ENCODE peak calls at places on chromosomes 12 and 14, in five cellular contexts. W is A549, R is K562, P is HepG2, S is GM12878. F is an unnamed sample.

GRCh38 chr14:51554339-51554920 is 97.3 kb upstream of the FRMD6 start:
- DNase-seq in W (peak), R (no peak), P (no peak), S (no peak), F (no peak)

GRCh38 chr12:111458773-111459172 is 53.0 kb downstream of the SH2B3 start:
- DNase-seq in W (no peak), R (no peak), P (no peak), S (no peak), F (no peak)

GRCh38 chr14:55158412-55158811 is 29.4 kb downstream of the LGALS3 start:
- DNase-seq in W (no peak), R (no peak), P (no peak), S (no peak), F (no peak)

GRCh38 chr12:116718578-116719454 is 19.1 kb downstream of the SPRING1 start:
- DNase-seq in W (no peak), R (no peak), P (no peak), S (no peak), F (no peak)

GRCh38 chr12:48197549-48197966 is 5.5 kb downstream of the OR10AD1 start:
- DNase-seq in W (peak), R (peak), P (no peak), S (peak), F (peak)

GRCh38 chr14:59325906-59326305 is 137.4 kb downstream of the DAAM1 start:
- DNase-seq in W (no peak), R (no peak), P (no peak), S (no peak), F (no peak)

GRCh38 chr14:30725763-30726162 is 103.6 kb downstream of the SCFD1 start:
- DNase-seq in W (no peak), R (no peak), P (no peak), S (no peak), F (no peak)

GRCh38 chr12:120048258-120048657 is 59.2 kb downstream of the BICDL1 start:
- DNase-seq in W (no peak), R (no peak), P (no peak), S (no peak), F (no peak)

GRCh38 chr14:69860221-69860620 is 19.0 kb upstream of the SMOC1 start:
- DNase-seq in W (no peak), R (no peak), P (no peak), S (no peak), F (no peak)

DNA sequence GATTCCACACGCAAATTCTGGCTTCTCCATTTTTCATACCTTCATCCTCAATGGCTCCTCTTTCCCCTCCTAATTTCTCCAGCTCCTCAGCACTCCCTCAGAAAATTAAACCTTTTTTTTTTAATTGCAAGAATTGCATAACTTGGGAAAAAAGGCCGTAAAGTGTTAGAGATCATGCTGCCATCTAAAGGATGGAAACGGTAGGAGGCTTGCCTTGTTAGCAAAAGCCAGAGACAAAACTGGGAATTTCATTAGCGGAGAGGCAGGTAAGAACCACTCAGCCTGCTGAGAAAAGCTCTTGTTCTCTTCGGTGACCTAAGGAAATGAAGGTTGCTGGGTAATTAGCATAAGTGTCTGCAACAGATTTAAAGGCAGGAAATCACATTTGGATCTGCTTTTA is 204.3 kb downstream of the AEBP2 start:
- DNase-seq in W (peak), R (peak), P (peak), S (no peak), F (peak)
- TF ChIP-seq MAX in W (no peak), R (no peak), P (no peak), S (no peak), F (no peak)

GRCh38 chr12:3735432-3735831 is 17.5 kb downstream of the CRACR2A start:
- DNase-seq in W (no peak), R (no peak), P (no peak), S (no peak), F (no peak)

GRCh38 chr12:3728686-3729085 is 24.2 kb downstream of the CRACR2A start:
- DNase-seq in W (no peak), R (no peak), P (no peak), S (no peak), F (peak)

GRCh38 chr12:3730111-3730510 is 22.8 kb downstream of the CRACR2A start:
- DNase-seq in W (no peak), R (no peak), P (no peak), S (no peak), F (peak)

GRCh38 chr12:3727877-3728632 is 24.9 kb downstream of the CRACR2A start:
- DNase-seq in W (no peak), R (peak), P (no peak), S (peak), F (peak)

DNA sequence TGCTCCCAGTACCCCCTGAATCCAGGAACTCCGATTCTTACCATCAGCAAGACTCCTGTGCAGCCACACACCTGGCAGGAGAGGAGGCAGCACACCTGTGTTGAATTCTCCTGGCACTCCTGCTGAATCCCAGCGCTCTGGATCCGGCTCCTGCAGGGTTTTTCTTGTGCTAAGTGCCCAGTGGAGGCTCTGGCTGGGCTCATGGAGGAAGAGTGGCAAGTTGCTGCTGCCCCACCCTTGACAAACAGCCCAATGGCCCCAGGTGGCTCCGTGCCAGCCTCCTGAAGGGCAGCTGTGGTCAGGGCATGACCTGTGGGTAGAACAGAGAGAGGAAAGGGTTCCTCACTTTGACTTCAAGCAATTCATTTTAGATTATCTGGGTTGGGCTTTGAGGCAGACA is 20.0 kb downstream of the CRACR2A start:
- DNase-seq in W (no peak), R (no peak), P (no peak), S (no peak), F (no peak)
- TF ChIP-seq POLR2A in W (no peak), R (no peak), P (no peak), S (no peak), F (no peak)

GRCh38 chr14:89276424-89276975 is 140.5 kb downstream of the FOXN3 start:
- DNase-seq in W (no peak), R (no peak), P (no peak), S (peak), F (peak)

GRCh38 chr14:89282191-89282590 is 134.8 kb downstream of the FOXN3 start:
- DNase-seq in W (no peak), R (no peak), P (no peak), S (no peak), F (no peak)

GRCh38 chr14:89280612-89281011 is 136.4 kb downstream of the FOXN3 start:
- DNase-seq in W (no peak), R (no peak), P (no peak), S (no peak), F (no peak)

GRCh38 chr14:89277229-89277628 is 139.8 kb downstream of the FOXN3 start:
- DNase-seq in W (no peak), R (no peak), P (no peak), S (no peak), F (no peak)

GRCh38 chr14:89279649-89280232 is 137.3 kb downstream of the FOXN3 start:
- DNase-seq in W (no peak), R (no peak), P (no peak), S (no peak), F (no peak)
- TF ChIP-seq MYC in W (no peak), R (no peak), P (no peak), S (no peak), F (no peak)

GRCh38 chr12:94770777-94771176 is 120.4 kb upstream of the TMCC3 start:
- DNase-seq in W (no peak), R (no peak), P (no peak), S (no peak), F (no peak)
- TF ChIP-seq MAX in W (no peak), R (no peak), P (no peak), S (no peak), F (no peak)

GRCh38 chr12:42482820-42483533 is 106.6 kb downstream of the PRICKLE1 start:
- DNase-seq in W (peak), R (peak), P (peak), S (no peak), F (peak)
- TF ChIP-seq POLR2A in W (no peak), R (no peak), P (no peak), S (no peak), F (no peak)

GRCh38 chr12:49228653-49229052 is 36.2 kb upstream of the TUBA1C start:
- DNase-seq in W (no peak), R (no peak), P (no peak), S (no peak), F (no peak)

GRCh38 chr12:49223590-49224369 is 34.9 kb upstream of the TUBA1A start:
- DNase-seq in W (no peak), R (no peak), P (no peak), S (no peak), F (no peak)

GRCh38 chr12:49223122-49223521 is 34.2 kb upstream of the TUBA1A start:
- DNase-seq in W (no peak), R (no peak), P (no peak), S (no peak), F (no peak)

GRCh38 chr12:49227701-49228100 is 37.2 kb upstream of the TUBA1C start:
- DNase-seq in W (no peak), R (no peak), P (no peak), S (no peak), F (no peak)

GRCh38 chr12:49225551-49226166 is 36.8 kb upstream of the TUBA1A start:
- DNase-seq in W (peak), R (peak), P (no peak), S (no peak), F (peak)
- TF ChIP-seq MYC in W (no peak), R (no peak), P (no peak), S (no peak), F (no peak)

GRCh38 chr14:52918486-52918885 is 32.4 kb downstream of the FERMT2 start:
- DNase-seq in W (peak), R (no peak), P (no peak), S (peak), F (peak)
- TF ChIP-seq MAX in W (no peak), R (no peak), P (no peak), S (no peak), F (peak)

DNA sequence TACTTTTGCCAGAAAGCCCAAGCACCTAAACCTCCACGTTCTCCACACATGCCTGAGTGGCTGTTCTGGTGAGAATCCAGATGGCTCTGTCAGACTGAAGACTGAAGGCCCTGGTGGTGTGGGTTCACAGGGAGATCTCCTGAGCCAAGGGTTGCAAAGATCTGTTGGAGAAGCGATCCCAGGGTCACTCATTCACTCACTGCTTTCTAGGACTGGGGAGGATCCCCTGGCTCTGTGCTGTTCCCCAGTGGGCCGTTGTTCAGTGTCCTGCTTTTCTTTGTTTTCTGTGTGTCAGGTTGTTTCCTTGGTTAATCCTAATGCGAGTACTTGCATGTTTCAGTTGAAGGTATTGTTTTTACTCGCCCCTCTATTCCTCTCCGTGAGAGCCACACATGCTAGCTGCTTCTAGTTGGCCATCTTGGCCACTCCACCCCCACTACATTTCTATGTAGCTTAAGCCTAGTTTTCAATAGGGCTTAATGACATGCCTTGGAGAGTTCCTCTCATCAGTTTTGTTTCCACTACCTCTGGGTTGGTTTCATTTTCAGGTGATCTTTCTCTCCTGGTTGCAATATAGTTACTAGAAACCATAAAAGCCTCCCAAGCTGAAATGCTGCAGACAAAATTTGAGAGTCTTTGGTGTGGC is 144.5 kb upstream of the SLC38A2 start:
- DNase-seq in W (no peak), R (no peak), P (no peak), S (peak), F (no peak)
- TF ChIP-seq POLR2A in W (no peak), R (no peak), P (no peak), S (no peak), F (no peak)

DNA sequence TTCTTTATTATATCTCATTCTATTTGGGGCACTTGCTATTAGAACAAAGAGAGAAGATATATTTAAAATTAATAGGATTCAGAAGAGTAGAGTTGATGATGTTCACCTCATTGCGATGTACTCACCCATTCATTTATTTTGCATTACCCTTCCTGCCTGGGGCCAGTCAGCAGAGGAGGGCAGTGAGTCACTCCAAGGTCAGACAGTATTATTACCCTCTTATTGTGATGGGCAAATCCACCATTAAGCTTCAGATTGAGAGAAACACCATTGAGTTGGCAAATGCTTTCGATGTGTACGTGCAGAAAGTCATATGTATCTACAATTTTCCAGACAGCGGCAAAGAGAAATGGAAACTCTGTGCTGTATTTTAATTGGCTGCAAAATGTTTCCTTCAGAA is 134.2 kb downstream of the BICD1 start:
- DNase-seq in W (no peak), R (no peak), P (no peak), S (no peak), F (no peak)
- TF ChIP-seq MYC in W (no peak), R (no peak), P (no peak), S (no peak), F (no peak)

F was measured in NB4.